ENCODE peak calls at places on chromosomes 2 and 18, in seven cellular contexts. One of them, this sample, is unnamed.

GRCh38 chr2:18286897-18287296 is 273.6 kb downstream of the RDH14 start:
- DNase-seq in coronary artery: no peak
- DNase-seq in astrocyte: no peak
- DNase-seq in fibroblast of lung: no peak
- DNase-seq in heart left ventricle: no peak
- DNase-seq in cardiac muscle cell: no peak
- DNase-seq in endodermal cell: no peak
- DNase-seq in this sample: no peak

GRCh38 chr18:8949206-8949605 is 153.3 kb upstream of the NDUFV2 start:
- DNase-seq in coronary artery: no peak
- DNase-seq in endodermal cell: no peak
- DNase-seq in fibroblast of lung: no peak
- DNase-seq in cardiac muscle cell: no peak
- DNase-seq in astrocyte: peak; percentile 49
- DNase-seq in heart left ventricle: no peak
- DNase-seq in this sample: no peak

GRCh38 chr18:47323158-47323557 is 71.7 kb upstream of the SKOR2 start:
- DNase-seq in fibroblast of lung: no peak
- DNase-seq in heart left ventricle: no peak
- DNase-seq in endodermal cell: no peak
- DNase-seq in coronary artery: no peak
- DNase-seq in astrocyte: peak; percentile 6
- DNase-seq in cardiac muscle cell: no peak
- DNase-seq in this sample: no peak

GRCh38 chr2:136132840-136133570 is 15.1 kb upstream of the CXCR4 start:
- DNase-seq in fibroblast of lung: no peak
- DNase-seq in coronary artery: peak; percentile 49
- DNase-seq in cardiac muscle cell: no peak
- DNase-seq in astrocyte: no peak
- DNase-seq in heart left ventricle: no peak
- DNase-seq in endodermal cell: no peak
- DNase-seq in this sample: no peak

GRCh38 chr2:232634319-232635150 is 1.1 kb downstream of the EFHD1 start:
- DNase-seq in heart left ventricle: peak; percentile 51
- DNase-seq in astrocyte: no peak
- DNase-seq in fibroblast of lung: no peak
- DNase-seq in coronary artery: peak; percentile 90
- DNase-seq in cardiac muscle cell: peak; percentile 61
- DNase-seq in endodermal cell: peak; percentile 79
- DNase-seq in this sample: no peak

GRCh38 chr18:29154758-29155725 is 978.1 kb upstream of the CDH2 start:
- DNase-seq in cardiac muscle cell: no peak
- DNase-seq in endodermal cell: no peak
- DNase-seq in coronary artery: no peak
- DNase-seq in heart left ventricle: no peak
- DNase-seq in fibroblast of lung: peak; percentile 38
- DNase-seq in astrocyte: peak; percentile 94
- DNase-seq in this sample: no peak

GRCh38 chr2:85470850-85471800 is 52.6 kb downstream of the SH2D6 start:
- DNase-seq in endodermal cell: no peak
- DNase-seq in heart left ventricle: no peak
- DNase-seq in cardiac muscle cell: no peak
- DNase-seq in astrocyte: no peak
- DNase-seq in coronary artery: no peak
- DNase-seq in fibroblast of lung: no peak
- DNase-seq in this sample: no peak

GRCh38 chr18:22434973-22435608 is 17.4 kb upstream of the CTAGE1 start:
- DNase-seq in coronary artery: no peak
- DNase-seq in endodermal cell: no peak
- DNase-seq in astrocyte: peak; percentile 88
- DNase-seq in heart left ventricle: no peak
- DNase-seq in fibroblast of lung: peak; percentile 65
- DNase-seq in cardiac muscle cell: no peak
- DNase-seq in this sample: no peak

GRCh38 chr18:51301376-51301775 is 103.9 kb upstream of the MEX3C start:
- DNase-seq in astrocyte: no peak
- DNase-seq in fibroblast of lung: no peak
- DNase-seq in cardiac muscle cell: no peak
- DNase-seq in coronary artery: no peak
- DNase-seq in endodermal cell: no peak
- DNase-seq in heart left ventricle: no peak
- DNase-seq in this sample: no peak

GRCh38 chr2:66377832-66378231 is 57.1 kb upstream of the MEIS1 start:
- DNase-seq in heart left ventricle: no peak
- DNase-seq in fibroblast of lung: no peak
- DNase-seq in coronary artery: no peak
- DNase-seq in cardiac muscle cell: no peak
- DNase-seq in astrocyte: no peak
- DNase-seq in endodermal cell: no peak
- DNase-seq in this sample: no peak

GRCh38 chr2:82731824-82732223 is 1727.3 kb downstream of the SUCLG1 start:
- DNase-seq in endodermal cell: no peak
- DNase-seq in fibroblast of lung: no peak
- DNase-seq in coronary artery: no peak
- DNase-seq in heart left ventricle: no peak
- DNase-seq in cardiac muscle cell: no peak
- DNase-seq in astrocyte: no peak
- DNase-seq in this sample: no peak

GRCh38 chr2:176753752-176754474 is 458.7 kb upstream of the HNRNPA3 start:
- DNase-seq in coronary artery: no peak
- DNase-seq in endodermal cell: no peak
- DNase-seq in heart left ventricle: peak; percentile 32
- DNase-seq in cardiac muscle cell: no peak
- DNase-seq in astrocyte: no peak
- DNase-seq in fibroblast of lung: no peak
- DNase-seq in this sample: no peak

GRCh38 chr18:75162467-75162866 is 46.5 kb downstream of the PTGR3 start:
- DNase-seq in astrocyte: peak; percentile 62
- DNase-seq in fibroblast of lung: peak; percentile 65
- DNase-seq in cardiac muscle cell: no peak
- DNase-seq in endodermal cell: peak; percentile 16
- DNase-seq in coronary artery: no peak
- DNase-seq in heart left ventricle: peak; percentile 59
- DNase-seq in this sample: peak; percentile 72

GRCh38 chr2:144937899-144938298 is 418.0 kb upstream of the ZEB2 start:
- DNase-seq in cardiac muscle cell: no peak
- DNase-seq in fibroblast of lung: peak; percentile 51
- DNase-seq in astrocyte: no peak
- DNase-seq in endodermal cell: no peak
- DNase-seq in heart left ventricle: peak; percentile 29
- DNase-seq in coronary artery: no peak
- DNase-seq in this sample: no peak

GRCh38 chr18:61581578-61582204 is 248.5 kb downstream of the CDH20 start:
- DNase-seq in heart left ventricle: peak; percentile 75
- DNase-seq in astrocyte: peak; percentile 23
- DNase-seq in endodermal cell: peak; percentile 98
- DNase-seq in fibroblast of lung: peak; percentile 55
- DNase-seq in coronary artery: peak; percentile 91
- DNase-seq in cardiac muscle cell: peak; percentile 82
- DNase-seq in this sample: peak; percentile 24

GRCh38 chr2:11680181-11680900 is 10.3 kb upstream of the NTSR2 start:
- DNase-seq in cardiac muscle cell: peak; percentile 44
- DNase-seq in coronary artery: peak; percentile 38
- DNase-seq in astrocyte: no peak
- DNase-seq in heart left ventricle: no peak
- DNase-seq in fibroblast of lung: peak; percentile 89
- DNase-seq in endodermal cell: peak; percentile 47
- DNase-seq in this sample: peak; percentile 88

GRCh38 chr2:143397886-143398614 is 268.8 kb downstream of the ARHGAP15 start:
- DNase-seq in astrocyte: peak; percentile 63
- DNase-seq in endodermal cell: no peak
- DNase-seq in fibroblast of lung: peak; percentile 62
- DNase-seq in coronary artery: no peak
- DNase-seq in heart left ventricle: no peak
- DNase-seq in cardiac muscle cell: no peak
- DNase-seq in this sample: no peak

DNA sequence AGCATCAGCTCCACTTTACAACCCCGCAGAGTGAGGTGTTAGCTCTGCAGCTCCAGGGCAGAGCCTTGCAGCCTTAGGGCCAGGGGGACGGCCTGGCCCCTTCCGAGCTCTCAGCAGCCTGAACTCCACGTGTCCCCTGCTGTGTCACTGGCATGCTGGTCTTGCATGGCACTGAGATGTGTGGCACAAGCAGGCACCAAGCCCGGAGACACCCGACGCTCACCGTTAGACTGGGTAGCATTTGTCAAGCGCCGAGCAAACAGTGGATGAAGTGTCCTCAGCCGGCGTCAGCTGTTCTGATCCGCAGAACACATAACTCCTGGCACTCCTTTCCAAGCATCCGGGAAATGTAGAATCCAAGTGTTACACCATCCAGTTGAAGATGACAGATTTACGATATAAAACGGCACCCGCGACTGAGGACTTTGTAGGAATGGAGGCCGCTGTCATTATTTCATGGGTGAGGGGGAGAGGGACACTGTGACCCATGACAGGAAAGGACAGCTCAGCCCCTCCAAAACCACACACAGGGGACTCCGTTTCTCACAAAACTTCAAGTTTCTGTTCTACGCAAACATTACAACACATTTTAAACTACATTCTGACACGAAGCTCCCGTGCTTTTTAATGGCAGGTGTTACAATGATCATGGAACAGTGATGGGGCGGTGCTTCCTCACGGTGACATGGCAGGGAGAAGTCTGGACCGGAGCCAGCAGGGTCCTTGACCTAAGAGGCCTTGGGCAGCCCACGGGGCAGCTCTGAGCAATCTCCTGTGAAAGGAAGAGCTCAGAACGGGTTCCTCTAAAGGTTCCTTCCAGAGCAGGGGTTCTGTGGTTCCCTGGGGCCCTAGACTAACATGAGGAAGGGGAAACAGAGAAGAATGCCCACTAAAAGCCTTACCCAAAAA is 89.4 kb downstream of the HDAC4 start:
- DNase-seq in coronary artery: peak; percentile 41
- DNase-seq in endodermal cell: peak; percentile 26
- DNase-seq in astrocyte: no peak
- DNase-seq in cardiac muscle cell: peak; percentile 45
- DNase-seq in fibroblast of lung: peak; percentile 55
- DNase-seq in heart left ventricle: no peak
- DNase-seq in this sample: peak; percentile 99
- H3K27ac ChIP-seq in coronary artery: no peak overlapping the region
- H3K27ac ChIP-seq in endodermal cell: no peak overlapping the region
- H3K27ac ChIP-seq in astrocyte: no peak overlapping the region
- H3K27ac ChIP-seq in cardiac muscle cell: peak overlapping the region; percentile 34
- H3K27ac ChIP-seq in fibroblast of lung: peak overlapping the region; percentile 7
- H3K27ac ChIP-seq in heart left ventricle: peak overlapping the region; percentile 54
- H3K27ac ChIP-seq in this sample: peak overlapping the region; percentile 98

GRCh38 chr18:49123431-49123830 is 172.7 kb upstream of the SMAD7 start:
- DNase-seq in heart left ventricle: no peak
- DNase-seq in cardiac muscle cell: no peak
- DNase-seq in endodermal cell: no peak
- DNase-seq in coronary artery: no peak
- DNase-seq in astrocyte: no peak
- DNase-seq in fibroblast of lung: no peak
- DNase-seq in this sample: no peak

GRCh38 chr18:49130261-49130660 is 179.5 kb upstream of the SMAD7 start:
- DNase-seq in coronary artery: no peak
- DNase-seq in fibroblast of lung: no peak
- DNase-seq in endodermal cell: no peak
- DNase-seq in heart left ventricle: no peak
- DNase-seq in astrocyte: no peak
- DNase-seq in cardiac muscle cell: no peak
- DNase-seq in this sample: no peak

GRCh38 chr18:49133112-49133511 is 182.3 kb upstream of the SMAD7 start:
- DNase-seq in coronary artery: no peak
- DNase-seq in heart left ventricle: no peak
- DNase-seq in astrocyte: no peak
- DNase-seq in endodermal cell: no peak
- DNase-seq in cardiac muscle cell: no peak
- DNase-seq in fibroblast of lung: no peak
- DNase-seq in this sample: no peak

GRCh38 chr18:49127606-49128190 is 176.9 kb upstream of the SMAD7 start:
- DNase-seq in fibroblast of lung: no peak
- DNase-seq in coronary artery: no peak
- DNase-seq in endodermal cell: no peak
- DNase-seq in astrocyte: no peak
- DNase-seq in cardiac muscle cell: no peak
- DNase-seq in heart left ventricle: no peak
- DNase-seq in this sample: no peak
- H3K27ac ChIP-seq in fibroblast of lung: no peak overlapping the region
- H3K27ac ChIP-seq in coronary artery: no peak overlapping the region
- H3K27ac ChIP-seq in endodermal cell: no peak overlapping the region
- H3K27ac ChIP-seq in astrocyte: no peak overlapping the region
- H3K27ac ChIP-seq in cardiac muscle cell: no peak overlapping the region
- H3K27ac ChIP-seq in heart left ventricle: no peak overlapping the region
- H3K27ac ChIP-seq in this sample: no peak overlapping the region

GRCh38 chr2:47304654-47305053 is 98.3 kb upstream of the MSH2 start:
- DNase-seq in astrocyte: no peak
- DNase-seq in coronary artery: no peak
- DNase-seq in fibroblast of lung: no peak
- DNase-seq in cardiac muscle cell: no peak
- DNase-seq in endodermal cell: no peak
- DNase-seq in heart left ventricle: no peak
- DNase-seq in this sample: no peak

GRCh38 chr2:47302308-47302707 is 100.6 kb upstream of the MSH2 start:
- DNase-seq in fibroblast of lung: no peak
- DNase-seq in astrocyte: no peak
- DNase-seq in heart left ventricle: no peak
- DNase-seq in coronary artery: no peak
- DNase-seq in cardiac muscle cell: no peak
- DNase-seq in endodermal cell: no peak
- DNase-seq in this sample: no peak

GRCh38 chr2:47301277-47301618 is 101.7 kb upstream of the MSH2 start:
- DNase-seq in coronary artery: no peak
- DNase-seq in endodermal cell: no peak
- DNase-seq in cardiac muscle cell: no peak
- DNase-seq in fibroblast of lung: no peak
- DNase-seq in astrocyte: no peak
- DNase-seq in heart left ventricle: no peak
- DNase-seq in this sample: no peak

GRCh38 chr2:47301731-47302130 is 101.2 kb upstream of the MSH2 start:
- DNase-seq in astrocyte: no peak
- DNase-seq in fibroblast of lung: no peak
- DNase-seq in cardiac muscle cell: no peak
- DNase-seq in coronary artery: no peak
- DNase-seq in endodermal cell: no peak
- DNase-seq in heart left ventricle: no peak
- DNase-seq in this sample: peak; percentile 66

GRCh38 chr2:47303341-47304148 is 99.4 kb upstream of the MSH2 start:
- DNase-seq in heart left ventricle: no peak
- DNase-seq in coronary artery: no peak
- DNase-seq in fibroblast of lung: no peak
- DNase-seq in cardiac muscle cell: no peak
- DNase-seq in endodermal cell: no peak
- DNase-seq in astrocyte: no peak
- DNase-seq in this sample: no peak
- H3K27ac ChIP-seq in heart left ventricle: no peak overlapping the region
- H3K27ac ChIP-seq in coronary artery: no peak overlapping the region
- H3K27ac ChIP-seq in fibroblast of lung: no peak overlapping the region
- H3K27ac ChIP-seq in cardiac muscle cell: no peak overlapping the region
- H3K27ac ChIP-seq in endodermal cell: no peak overlapping the region
- H3K27ac ChIP-seq in astrocyte: no peak overlapping the region
- H3K27ac ChIP-seq in this sample: peak overlapping the region; percentile 24

DNA sequence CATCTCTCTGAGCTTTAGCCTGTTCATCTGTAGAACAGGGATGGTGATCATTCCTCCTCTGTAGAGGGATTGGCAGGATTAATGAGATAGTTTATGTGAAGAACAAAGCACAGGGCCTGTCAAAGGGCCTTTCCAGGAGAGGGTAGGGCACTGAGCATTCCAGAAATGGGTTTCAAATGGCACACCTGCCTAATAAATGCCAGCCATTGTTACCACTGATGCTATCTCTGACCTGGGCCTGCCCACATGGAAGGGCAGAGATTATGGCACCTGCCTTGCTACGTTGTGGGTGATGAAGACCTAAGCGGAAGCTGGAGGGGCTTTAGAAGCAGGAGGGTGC is 31.0 kb upstream of the GMPPA start:
- DNase-seq in endodermal cell: no peak
- DNase-seq in fibroblast of lung: no peak
- DNase-seq in coronary artery: no peak
- DNase-seq in heart left ventricle: no peak
- DNase-seq in cardiac muscle cell: no peak
- DNase-seq in astrocyte: no peak
- DNase-seq in this sample: no peak
- H3K27ac ChIP-seq in endodermal cell: no peak overlapping the region
- H3K27ac ChIP-seq in fibroblast of lung: no peak overlapping the region
- H3K27ac ChIP-seq in coronary artery: peak overlapping the region; percentile 42
- H3K27ac ChIP-seq in heart left ventricle: peak overlapping the region; percentile 17
- H3K27ac ChIP-seq in cardiac muscle cell: peak overlapping the region; percentile 55
- H3K27ac ChIP-seq in astrocyte: no peak overlapping the region
- H3K27ac ChIP-seq in this sample: no peak overlapping the region

This sample was measured in gastrocnemius medialis.